ENCODE peak calls at places on chromosomes 11 and 22, in seven cellular contexts. Z is HTR-8/SVneo, I is NCI-H1092 treated with DMSO at 0.1 percent for 48 hours, J is GDM1, E is cardiac fibroblast, D is adrenal gland, O is HS-27A. M is an unnamed sample.

GRCh38 chr11:31045335-31045734 is 324.2 kb downstream of the DCDC1 start:
- DNase-seq in Z (no peak), I (peak), J (no peak), E (peak), D (no peak), O (no peak), M (no peak)

GRCh38 chr11:28939381-28939780 is 831.2 kb downstream of the METTL15 start:
- DNase-seq in Z (no peak), I (no peak), J (no peak), E (no peak), D (no peak), O (no peak), M (no peak)

GRCh38 chr22:44325718-44326548 is 13.2 kb upstream of the SHISAL1 start:
- DNase-seq in Z (no peak), I (no peak), J (no peak), E (peak), D (no peak), O (no peak), M (no peak)

GRCh38 chr11:73478737-73479347 is 102.6 kb downstream of the RELT start:
- DNase-seq in Z (peak), I (no peak), J (no peak), E (peak), D (no peak), O (no peak), M (peak)

GRCh38 chr11:67542971-67543370 is 19.7 kb upstream of the CABP2 start:
- DNase-seq in Z (no peak), I (no peak), J (no peak), E (no peak), D (no peak), O (no peak), M (no peak)

GRCh38 chr22:49045276-49045675 is 782.4 kb downstream of the BRD1 start:
- DNase-seq in Z (no peak), I (no peak), J (no peak), E (no peak), D (no peak), O (no peak), M (no peak)

GRCh38 chr22:23180301-23180892 is at the start of gene BCR:
- DNase-seq in Z (peak), I (peak), J (peak), E (peak), D (peak), O (no peak), M (peak)

GRCh38 chr11:102940714-102941588 is 14.6 kb downstream of the MMP13 start:
- DNase-seq in Z (peak), I (peak), J (peak), E (peak), D (peak), O (peak), M (peak)

M was measured in BE2C.